ENCODE peak calls at places on chromosomes 11 and 22, in four cellular contexts. S is transverse colon, B is GM23338, V is stomach. Z is an unnamed sample.

GRCh38 chr11:92827132-92827531 is 142.3 kb upstream of the MTNR1B start:
- DNase-seq in B (no peak), V (no peak), S (no peak), Z (no peak)

GRCh38 chr22:33903012-33903411 is 17.3 kb downstream of the LARGE1 start:
- DNase-seq in B (no peak), V (no peak), S (no peak), Z (no peak)

GRCh38 chr11:118061401-118062125 is 15.3 kb upstream of the TMPRSS4 start:
- DNase-seq in B (no peak), V (no peak), S (peak), Z (no peak)

GRCh38 chr11:134032501-134033091 is 36.3 kb upstream of the JAM3 start:
- DNase-seq in S (no peak), B (no peak), V (no peak), Z (no peak)

GRCh38 chr11:12725047-12725862 is 51.0 kb downstream of the TEAD1 start:
- DNase-seq in S (no peak), V (no peak), B (no peak), Z (no peak)

GRCh38 chr11:15845261-15845660 is 511.1 kb downstream of the SOX6 start:
- DNase-seq in B (peak), V (no peak), S (no peak), Z (no peak)

GRCh38 chr11:43797866-43798265 is 82.8 kb upstream of the ALKBH3 start:
- DNase-seq in B (no peak), V (no peak), S (no peak), Z (no peak)

GRCh38 chr22:40190501-40190900 is 12.8 kb downstream of the TNRC6B start:
- DNase-seq in B (no peak), S (no peak), V (peak), Z (no peak)

GRCh38 chr11:3683039-3683438 is 11.9 kb upstream of the CHRNA10 start:
- DNase-seq in B (no peak), V (no peak), S (no peak), Z (no peak)

GRCh38 chr11:76918941-76919386 is 58.2 kb downstream of the ACER3 start:
- DNase-seq in S (peak), V (no peak), B (peak), Z (no peak)

GRCh38 chr11:2088746-2089535 is 50.2 kb downstream of the IGF2 start:
- DNase-seq in B (peak), V (peak), S (no peak), Z (no peak)

GRCh38 chr22:37674951-37675929 is at the start of gene LGALS1:
- DNase-seq in V (peak), B (peak), S (peak), Z (no peak)

GRCh38 chr11:81772161-81772560 is 961.5 kb downstream of the FAM181B start:
- DNase-seq in B (peak), V (no peak), S (no peak), Z (no peak)

GRCh38 chr22:25970348-25970995 is 198.8 kb upstream of the SEZ6L start:
- DNase-seq in S (no peak), B (peak), V (no peak), Z (no peak)

GRCh38 chr22:22037740-22038139 is 55.2 kb upstream of the TOP3B start:
- DNase-seq in V (no peak), B (no peak), S (no peak), Z (no peak)

GRCh38 chr11:72174299-72175070 is 17.5 kb upstream of the FOLR1 start:
- DNase-seq in B (no peak), S (peak), V (no peak), Z (no peak)

GRCh38 chr11:120131941-120132644 is 5.8 kb downstream of the TRIM29 start:
- DNase-seq in S (peak), B (no peak), V (no peak), Z (no peak)

GRCh38 chr22:26444777-26445176 is 15.7 kb downstream of the ASPHD2 start:
- DNase-seq in B (no peak), V (no peak), S (no peak), Z (no peak)

GRCh38 chr11:8964324-8965320 is at the start of gene TMEM9B:
- DNase-seq in B (peak), V (peak), S (peak), Z (no peak)

GRCh38 chr11:8812438-8812837 is 98.6 kb upstream of the AKIP1 start:
- DNase-seq in B (no peak), V (peak), S (no peak), Z (no peak)

GRCh38 chr11:71342951-71343827 is 90.8 kb upstream of the SHANK2 start:
- DNase-seq in V (peak), B (peak), S (peak), Z (no peak)

GRCh38 chr22:31104869-31105268 is 2.5 kb downstream of the SELENOM start:
- DNase-seq in B (peak), S (no peak), V (no peak), Z (no peak)

GRCh38 chr11:26247340-26247739 is 84.6 kb upstream of the ANO3 start:
- DNase-seq in B (no peak), S (no peak), V (no peak), Z (no peak)

GRCh38 chr22:36027579-36027959 is 1.1 kb downstream of the RBFOX2 start:
- DNase-seq in B (no peak), V (no peak), S (peak), Z (no peak)

GRCh38 chr22:45842141-45842831 is 134.7 kb downstream of the WNT7B start:
- DNase-seq in S (no peak), B (no peak), V (no peak), Z (no peak)

GRCh38 chr11:67466367-67466766 is 2.7 kb downstream of the TMEM134 start:
- DNase-seq in S (no peak), V (no peak), B (no peak), Z (no peak)

GRCh38 chr11:32081129-32081641 is 9.7 kb upstream of the RCN1 start:
- DNase-seq in B (no peak), S (no peak), V (no peak), Z (no peak)

GRCh38 chr11:43810929-43811596 is 69.6 kb upstream of the ALKBH3 start:
- DNase-seq in S (no peak), V (no peak), B (peak), Z (no peak)

GRCh38 chr22:48182896-48183805 is 1420.7 kb downstream of the TBC1D22A start:
- DNase-seq in S (no peak), V (no peak), B (no peak), Z (no peak)

GRCh38 chr11:114155116-114155515 is 95.6 kb downstream of the ZBTB16 start:
- DNase-seq in V (no peak), S (no peak), B (no peak), Z (no peak)

GRCh38 chr11:73194593-73194992 is 23.5 kb upstream of the P2RY2 start:
- DNase-seq in S (peak), B (no peak), V (no peak), Z (no peak)

GRCh38 chr22:50621948-50622722 is 5.8 kb downstream of the ARSA start:
- DNase-seq in V (peak), S (peak), B (no peak), Z (no peak)
- TF ChIP-seq POLR2AphosphoS5 in V (no peak), S (no peak), B (no peak), Z (no peak)

GRCh38 chr11:65223031-65223430 is 38.7 kb upstream of the POLA2 start:
- DNase-seq in S (no peak), V (no peak), B (no peak), Z (no peak)

GRCh38 chr11:65227879-65228278 is 33.9 kb upstream of the POLA2 start:
- DNase-seq in S (no peak), B (no peak), V (no peak), Z (no peak)

GRCh38 chr11:65226103-65226442 is 35.7 kb upstream of the POLA2 start:
- DNase-seq in V (no peak), S (no peak), B (no peak), Z (no peak)

GRCh38 chr11:65224939-65225283 is 36.9 kb upstream of the POLA2 start:
- DNase-seq in B (peak), S (peak), V (peak), Z (no peak)

DNA sequence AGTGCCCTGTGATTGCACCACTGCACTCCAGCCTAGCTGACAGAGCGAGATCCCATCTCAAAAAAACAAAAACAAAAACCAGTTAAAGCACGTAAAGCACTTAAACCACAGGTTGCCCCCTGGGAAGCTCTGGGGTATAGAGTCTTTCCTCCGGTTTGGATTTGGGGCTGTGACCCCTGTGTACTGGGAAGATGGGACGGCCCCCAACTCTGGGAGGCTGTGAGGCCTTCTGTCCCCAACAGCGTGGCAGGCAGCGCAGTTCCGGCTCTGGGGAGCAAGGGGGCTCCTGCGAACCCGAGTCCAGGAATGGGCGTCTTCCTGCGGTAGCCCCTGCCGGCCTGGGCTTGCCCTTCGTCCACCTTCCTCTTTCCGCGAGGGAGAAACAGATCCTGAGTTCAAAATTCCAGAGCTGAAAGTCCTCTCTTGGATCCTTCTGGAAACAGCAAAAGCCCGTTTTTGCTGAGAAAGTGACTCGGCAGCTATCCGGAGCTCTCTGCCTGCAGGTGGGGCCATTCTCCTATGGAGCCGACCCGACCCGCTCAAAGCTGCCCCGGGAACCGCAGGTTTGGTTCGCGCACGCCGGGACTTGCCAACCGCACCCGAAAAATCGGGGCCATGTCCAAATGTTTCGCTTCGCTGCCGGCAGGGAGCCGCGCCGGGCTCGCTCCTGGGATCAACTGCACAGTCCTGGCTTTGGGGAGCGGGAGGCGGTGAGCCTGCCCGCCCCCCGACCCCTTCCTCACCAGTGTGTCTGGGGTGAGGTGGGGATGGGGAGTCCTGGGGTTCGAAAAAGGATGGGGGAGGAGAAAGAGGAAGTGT is 36.3 kb upstream of the POLA2 start:
- DNase-seq in V (peak), B (peak), S (peak), Z (no peak)
- TF ChIP-seq POLR2AphosphoS5 in V (no peak), B (no peak), S (no peak), Z (no peak)

DNA sequence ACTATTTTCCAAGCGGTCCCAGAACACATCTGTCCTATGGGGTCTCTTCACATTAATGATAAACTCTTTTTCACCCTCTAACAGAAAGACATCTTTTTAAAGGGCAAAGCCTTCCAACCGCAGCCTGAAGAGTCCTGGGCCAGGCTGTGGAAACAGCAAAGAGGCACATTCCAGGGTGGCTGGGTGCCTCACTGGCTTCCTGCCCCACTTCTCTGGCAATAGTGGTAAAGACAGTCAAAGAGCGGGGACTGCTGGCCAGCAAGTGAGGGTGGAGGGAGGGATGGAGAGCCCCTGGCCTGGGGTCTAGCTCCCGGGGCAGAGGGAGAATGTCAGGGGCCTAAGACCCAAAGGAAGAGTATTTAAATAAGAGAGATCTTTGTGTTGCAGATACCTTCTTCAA is 10.2 kb upstream of the CHST1 start:
- DNase-seq in S (no peak), B (no peak), V (no peak), Z (no peak)
- TF ChIP-seq POLR2AphosphoS5 in S (no peak), B (no peak), V (no peak), Z (no peak)

DNA sequence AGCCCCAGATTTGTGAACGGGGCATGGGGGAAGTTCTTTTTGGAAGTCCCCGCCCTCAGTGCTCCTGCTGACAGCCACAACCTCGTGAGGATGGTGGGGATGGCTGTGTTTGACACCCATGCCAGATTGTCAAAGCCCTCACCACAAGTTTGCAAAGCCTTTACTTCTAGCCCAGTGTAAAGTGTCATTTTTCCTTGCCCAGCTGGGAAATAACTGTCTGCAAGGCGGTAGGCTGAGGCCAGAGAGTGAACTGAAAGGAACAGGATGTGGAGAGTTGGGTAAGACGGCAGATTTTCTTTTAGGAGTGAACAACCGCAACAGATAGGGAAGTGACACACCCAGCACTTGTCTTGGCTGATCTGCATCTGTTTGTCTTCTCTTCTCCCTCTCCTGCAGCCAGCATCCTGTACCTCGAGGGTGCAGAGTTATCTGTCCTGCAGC is 13.6 kb downstream of the IL17RA start:
- DNase-seq in B (no peak), S (no peak), V (no peak), Z (no peak)
- TF ChIP-seq POLR2AphosphoS5 in B (no peak), S (no peak), V (no peak), Z (no peak)

GRCh38 chr11:103525069-103525468 is 415.8 kb downstream of the DYNC2H1 start:
- DNase-seq in B (no peak), V (no peak), S (no peak), Z (no peak)
- TF ChIP-seq POLR2AphosphoS5 in B (no peak), V (no peak), S (no peak), Z (no peak)

GRCh38 chr11:396948-397548 is 3.0 kb downstream of the PKP3 start:
- DNase-seq in V (no peak), S (peak), B (no peak), Z (no peak)
- TF ChIP-seq POLR2AphosphoS5 in V (no peak), S (no peak), B (no peak), Z (no peak)

DNA sequence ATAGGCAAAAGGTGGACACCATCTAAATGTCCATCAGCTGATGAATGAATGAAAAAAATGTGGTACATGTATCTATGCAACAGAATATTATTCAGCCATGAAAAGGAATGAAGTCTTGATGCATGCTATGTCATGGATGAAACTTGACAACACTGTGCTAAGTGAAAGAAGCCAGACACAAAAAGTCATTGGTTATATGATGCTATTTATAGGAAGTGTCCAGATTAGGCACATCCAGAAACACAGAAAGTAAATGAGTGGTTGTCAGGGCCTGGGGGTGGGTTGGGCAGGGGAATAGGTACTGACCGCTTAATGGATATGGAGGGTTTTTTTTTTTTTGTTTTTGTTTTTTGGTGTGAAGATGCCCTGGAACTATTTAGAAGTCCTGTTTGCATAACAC is 21.7 kb upstream of the MN1 start:
- DNase-seq in B (no peak), V (no peak), S (no peak), Z (no peak)
- TF ChIP-seq POLR2AphosphoS5 in B (no peak), V (no peak), S (no peak), Z (no peak)

DNA sequence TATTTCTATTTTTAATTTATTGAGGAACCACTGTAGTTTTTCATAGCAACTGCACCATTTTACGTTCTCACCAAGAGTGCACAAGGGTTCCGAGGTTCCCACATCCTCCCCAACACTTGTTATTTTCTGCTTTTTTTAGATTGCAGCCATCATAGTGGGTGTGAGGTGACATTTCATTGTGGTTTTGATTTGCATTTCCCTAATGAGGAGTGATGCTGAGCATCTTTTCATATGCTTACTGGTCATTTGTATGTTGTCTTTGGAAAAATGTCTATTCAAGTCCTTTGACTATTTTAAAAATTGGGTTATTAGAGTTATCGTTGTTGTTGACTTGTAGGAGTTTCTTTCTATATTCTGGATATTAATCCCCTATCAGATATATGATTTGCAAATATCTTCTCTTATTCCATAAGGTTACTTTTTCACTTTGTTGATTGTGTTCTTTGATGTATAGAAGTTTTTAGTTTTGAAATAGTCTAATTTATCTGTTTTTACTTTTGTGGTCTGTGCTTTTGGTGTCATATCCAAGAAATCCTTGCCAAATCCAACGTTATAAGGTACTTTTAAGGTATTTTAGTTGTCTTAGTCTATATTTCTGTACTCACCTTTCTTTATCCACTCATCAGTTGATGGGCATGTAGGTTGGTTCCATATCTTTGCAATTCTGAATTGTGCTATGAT is 9.0 kb downstream of the NEAT1 start:
- DNase-seq in S (peak), V (no peak), B (no peak), Z (no peak)
- TF ChIP-seq POLR2AphosphoS5 in S (peak), V (peak), B (no peak), Z (no peak)

GRCh38 chr11:20363500-20364411 is at the start of gene HTATIP2:
- DNase-seq in B (peak), V (peak), S (peak), Z (no peak)
- TF ChIP-seq POLR2AphosphoS5 in B (peak), V (peak), S (peak), Z (no peak)

Z was measured in SK-N-MC.